ENCODE peak calls at places on chromosomes 16 and 17, in seven cellular contexts. Q, D, G, I, U, K and S are unnamed samples.

GRCh38 chr17:41492351-41492750 is 2.6 kb upstream of the KRT36 start:
- DNase-seq in D (no peak), U (no peak), I (no peak), Q (no peak), K (no peak), G (no peak), S (no peak)

GRCh38 chr16:10528635-10529034 is 51.8 kb downstream of the EMP2 start:
- DNase-seq in I (no peak), U (no peak), D (no peak), K (no peak), Q (no peak), G (no peak), S (no peak)

GRCh38 chr17:73387746-73388577 is 76.2 kb upstream of the CDC42EP4 start:
- DNase-seq in I (no peak), U (no peak), K (no peak), Q (no peak), G (no peak), D (no peak), S (no peak)

GRCh38 chr17:6496636-6497441 is 52.6 kb downstream of the PIMREG start:
- DNase-seq in G (no peak), U (peak; percentile 48), Q (no peak), K (no peak), D (no peak), I (peak; percentile 43), S (peak; percentile 2)

GRCh38 chr17:15409721-15410247 is 57.6 kb downstream of the CDRT4 start:
- DNase-seq in I (no peak), U (no peak), K (no peak), Q (no peak), D (no peak), G (peak; percentile 4), S (no peak)

GRCh38 chr17:39123627-39124026 is 27.8 kb downstream of the PLXDC1 start:
- DNase-seq in U (no peak), I (no peak), D (no peak), G (no peak), Q (no peak), K (no peak), S (no peak)

GRCh38 chr16:2719328-2720062 is 529 bp downstream of the PRSS27 start:
- DNase-seq in I (peak; percentile 68), G (peak; percentile 80), Q (no peak), D (peak; percentile 18), K (no peak), U (no peak), S (no peak)

GRCh38 chr17:50637829-50638571 is 3.3 kb downstream of the ABCC3 start:
- DNase-seq in U (no peak), G (no peak), K (no peak), Q (no peak), I (no peak), D (no peak), S (no peak)

GRCh38 chr16:88128556-88128955 is 177.3 kb downstream of the BANP start:
- DNase-seq in D (no peak), G (no peak), U (no peak), K (no peak), I (no peak), Q (no peak), S (no peak)

GRCh38 chr16:64910351-64910750 is 211.5 kb downstream of the CDH11 start:
- DNase-seq in D (no peak), U (no peak), G (no peak), K (no peak), Q (no peak), I (no peak), S (no peak)

GRCh38 chr17:43559161-43559816 is 13.1 kb upstream of the ETV4 start:
- DNase-seq in D (peak; percentile 60), Q (no peak), K (no peak), U (no peak), G (no peak), I (no peak), S (no peak)

GRCh38 chr16:83113811-83114210 is 487.0 kb downstream of the CDH13 start:
- DNase-seq in I (no peak), K (no peak), G (no peak), Q (no peak), U (no peak), D (no peak), S (no peak)

GRCh38 chr16:84340305-84341040 is 27.9 kb upstream of the ATP2C2 start:
- DNase-seq in D (no peak), K (no peak), G (peak; percentile 70), I (no peak), U (no peak), Q (no peak), S (no peak)

GRCh38 chr17:80998388-80999223 is 7.0 kb downstream of the CHMP6 start:
- DNase-seq in U (no peak), D (no peak), Q (no peak), K (no peak), G (no peak), I (no peak), S (no peak)

GRCh38 chr17:10821062-10821461 is 16.8 kb downstream of the PIRT start:
- DNase-seq in D (no peak), U (peak; percentile 21), K (no peak), Q (no peak), I (peak; percentile 73), G (no peak), S (no peak)

GRCh38 chr16:1532081-1532760 is 1.2 kb upstream of the TMEM204 start:
- DNase-seq in I (no peak), U (no peak), K (no peak), Q (no peak), D (no peak), G (no peak), S (no peak)

GRCh38 chr17:13671771-13672170 is 70.0 kb upstream of the HS3ST3A1 start:
- DNase-seq in D (no peak), U (no peak), G (no peak), K (peak; percentile 20), I (no peak), Q (no peak), S (no peak)

GRCh38 chr17:8332688-8333087 is 7.0 kb upstream of the ODF4 start:
- DNase-seq in K (no peak), D (no peak), G (no peak), I (peak; percentile 56), U (peak; percentile 31), Q (no peak), S (no peak)

DNA sequence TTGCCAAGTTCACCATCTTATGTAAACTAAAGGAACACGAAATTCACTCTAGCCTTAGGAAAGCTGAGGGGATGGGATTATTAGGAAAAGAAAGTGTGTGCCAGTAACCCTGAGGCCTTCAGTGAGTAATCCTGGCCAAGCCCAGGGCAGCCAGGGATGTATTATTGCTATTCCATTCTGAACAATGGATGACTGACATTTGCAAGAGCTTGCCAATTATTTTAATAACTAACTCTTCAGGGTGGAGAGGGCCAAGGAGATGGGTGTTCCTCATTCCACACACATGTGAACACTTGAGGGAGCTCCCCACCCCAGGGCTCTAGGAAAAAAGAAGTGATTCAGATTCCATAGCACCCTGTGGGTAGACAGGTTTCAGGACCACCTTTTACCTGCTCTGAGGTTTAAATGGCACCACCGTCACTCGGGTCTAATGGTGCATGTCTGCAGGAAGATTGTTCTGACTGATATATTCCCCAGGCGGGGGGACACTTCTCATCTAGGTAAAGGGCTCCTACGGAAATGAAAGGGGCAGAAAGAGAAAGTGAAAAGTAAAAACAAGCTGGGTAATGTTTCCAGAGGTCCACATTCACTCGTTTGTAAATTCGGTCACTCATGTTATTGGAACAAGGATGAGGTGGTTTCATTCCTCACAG is 41.5 kb downstream of the TK2 start:
- DNase-seq in K (peak; percentile 42), Q (no peak), I (no peak), G (peak; percentile 87), U (no peak), D (no peak), S (no peak)
- TF ChIP-seq CTCF in K (no peak), Q (no peak), I (no peak), G (no peak), U (no peak), D (no peak), S (no peak)

GRCh38 chr17:37190493-37190892 is 185.3 kb upstream of the C17orf78 start:
- DNase-seq in Q (no peak), D (no peak), I (no peak), K (no peak), G (no peak), U (no peak), S (no peak)

GRCh38 chr17:37191219-37191618 is 184.6 kb upstream of the C17orf78 start:
- DNase-seq in D (no peak), K (no peak), U (no peak), G (no peak), I (no peak), Q (no peak), S (no peak)

GRCh38 chr17:37194208-37194607 is 181.6 kb upstream of the C17orf78 start:
- DNase-seq in Q (no peak), I (no peak), U (no peak), G (no peak), K (no peak), D (no peak), S (no peak)
- TF ChIP-seq CTCF in Q (no peak), I (peak; percentile 10), U (no peak), G (no peak), K (no peak), D (no peak), S (no peak)

DNA sequence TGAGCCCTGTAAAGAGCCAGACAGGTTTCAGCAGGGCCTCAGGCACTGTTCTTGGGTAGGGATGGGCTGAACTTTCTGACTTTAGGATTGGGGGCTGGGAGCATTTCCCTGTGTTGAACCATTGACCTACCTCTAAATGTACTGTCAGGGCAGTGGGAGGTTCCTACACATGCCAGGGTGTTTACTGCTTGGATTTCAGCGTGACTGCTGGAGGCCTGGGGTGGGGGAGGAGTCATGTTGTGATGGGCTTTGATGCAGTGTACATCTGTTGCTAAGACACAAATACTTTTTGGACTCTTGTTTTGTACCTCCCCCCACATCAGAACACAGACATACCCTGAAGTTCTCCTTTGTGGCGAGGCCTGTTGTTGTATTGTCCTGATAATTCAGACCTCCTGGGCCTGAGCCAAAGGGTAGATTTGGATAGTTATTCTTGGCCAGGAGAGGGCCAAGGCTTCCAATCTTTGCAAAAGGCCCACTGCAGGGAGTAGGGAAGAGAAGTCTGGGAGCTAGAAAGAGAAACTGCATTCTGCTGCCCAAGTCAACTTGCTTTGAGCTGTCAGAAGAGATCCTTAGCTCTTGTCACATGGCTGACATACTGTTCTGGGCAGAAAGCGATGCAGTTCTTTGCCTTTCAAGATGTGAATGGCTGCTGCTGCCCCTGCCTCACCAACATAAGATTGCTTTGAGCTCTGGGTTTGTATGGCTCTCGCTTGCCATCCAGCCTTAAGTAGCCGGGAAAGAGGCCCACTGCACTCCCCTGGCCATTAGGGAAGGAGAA is 3.7 kb downstream of the NFE2L1 start:
- DNase-seq in I (no peak), Q (no peak), K (no peak), D (peak; percentile 54), U (no peak), G (no peak), S (no peak)
- TF ChIP-seq CTCF in I (no peak), Q (no peak), K (no peak), D (peak; percentile 45), U (peak; percentile 32), G (no peak), S (no peak)

DNA sequence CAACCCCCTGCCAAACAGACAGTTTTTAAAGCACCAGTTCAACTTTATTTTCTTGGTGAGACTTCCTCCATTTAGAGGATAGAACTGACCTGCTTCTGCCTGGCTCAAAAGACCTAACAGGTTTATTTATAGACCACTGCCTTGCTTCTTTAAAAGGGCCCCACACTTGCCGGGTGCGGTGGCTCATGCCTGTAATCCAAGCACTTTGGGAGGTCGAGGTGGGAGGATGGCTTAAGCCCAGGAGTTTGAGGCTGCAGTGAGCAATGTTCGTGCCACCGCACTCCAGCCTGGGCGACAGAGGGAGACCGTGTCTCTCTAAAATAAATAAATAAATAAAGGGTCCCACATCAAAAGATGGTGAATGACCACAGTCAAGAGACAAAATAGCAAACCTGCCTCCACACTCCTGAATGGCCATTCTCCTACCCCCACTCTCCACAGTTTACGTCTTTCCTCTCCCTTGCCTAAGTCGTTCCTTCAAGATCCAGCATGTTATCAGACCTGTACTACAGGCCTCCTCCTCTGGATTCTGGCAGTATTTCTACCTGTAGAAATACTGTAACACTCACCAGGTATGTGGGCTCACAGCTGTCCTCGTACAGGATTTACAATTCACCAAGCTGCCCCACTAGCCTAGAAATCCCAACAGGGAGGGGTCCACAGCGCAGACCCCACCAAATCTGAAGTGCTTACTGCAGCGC is 95.6 kb downstream of the SMG6 start:
- DNase-seq in G (no peak), Q (no peak), K (no peak), U (peak; percentile 63), I (no peak), D (no peak), S (no peak)
- TF ChIP-seq CTCF in G (no peak), Q (no peak), K (no peak), U (no peak), I (no peak), D (no peak), S (no peak)